ENCODE peak calls at places on chromosomes 12 and 14, in eight cellular contexts. C is AG04450; L is CD4-positive, alpha-beta T cell; Z is IMR-90; S is A549; K is caudate nucleus; U is ovary; H is Panc1. P is an unnamed sample.

GRCh38 chr12:105510526-105510925 is 180.0 kb downstream of the C12orf75 start:
- DNase-seq in C (no peak), L (no peak), Z (no peak), S (no peak), K (no peak), U (no peak), H (no peak), P (no peak)

GRCh38 chr12:3114671-3115070 is 37.5 kb downstream of the TSPAN9 start:
- DNase-seq in C (no peak), L (no peak), Z (no peak), S (no peak), K (no peak), U (no peak), H (no peak), P (no peak)

GRCh38 chr14:43438056-43438455 is 1069.0 kb downstream of the FSCB start:
- DNase-seq in C (no peak), L (no peak), Z (no peak), S (no peak), K (no peak), U (no peak), H (no peak), P (no peak)

GRCh38 chr14:93042968-93043940 is 72.5 kb downstream of the ITPK1 start:
- DNase-seq in C (no peak), L (no peak), Z (peak), S (peak), K (no peak), U (no peak), H (no peak), P (peak)

GRCh38 chr12:130705174-130705880 is 10.8 kb downstream of the RIMBP2 start:
- DNase-seq in C (no peak), L (no peak), Z (no peak), S (no peak), K (no peak), U (no peak), H (no peak), P (peak)

GRCh38 chr14:19743256-19743655 is at the start of gene OR4Q3:
- DNase-seq in C (no peak), L (no peak), Z (no peak), S (no peak), K (no peak), U (no peak), H (no peak), P (no peak)

GRCh38 chr14:99530407-99530806 is 49.2 kb downstream of the CCNK start:
- DNase-seq in C (no peak), L (no peak), Z (no peak), S (no peak), K (no peak), U (no peak), H (no peak), P (no peak)

GRCh38 chr14:24408764-24409163 is 10.0 kb downstream of the NYNRIN start:
- DNase-seq in C (no peak), L (no peak), Z (no peak), S (no peak), K (no peak), U (peak), H (no peak), P (no peak)

GRCh38 chr12:122729583-122730214 is 945 bp downstream of the HCAR1 start:
- DNase-seq in C (no peak), L (no peak), Z (no peak), S (no peak), K (no peak), U (no peak), H (no peak), P (no peak)

GRCh38 chr12:46342562-46343033 is 30.0 kb downstream of the SLC38A2 start:
- DNase-seq in C (no peak), L (no peak), Z (peak), S (peak), K (no peak), U (no peak), H (no peak), P (no peak)

GRCh38 chr12:5619628-5620027 is 187.7 kb downstream of the NTF3 start:
- DNase-seq in C (no peak), L (no peak), Z (no peak), S (no peak), K (no peak), U (no peak), H (no peak), P (no peak)

GRCh38 chr12:6615802-6616201 is 8.6 kb upstream of the CHD4 start:
- DNase-seq in C (no peak), L (no peak), Z (no peak), S (no peak), K (no peak), U (no peak), H (no peak), P (no peak)

GRCh38 chr12:120762093-120762492 is 36.5 kb downstream of the ACADS start:
- DNase-seq in C (no peak), L (no peak), Z (no peak), S (no peak), K (no peak), U (no peak), H (no peak), P (peak)

GRCh38 chr12:120767071-120768024 is 41.7 kb downstream of the ACADS start:
- DNase-seq in C (no peak), L (no peak), Z (no peak), S (no peak), K (no peak), U (no peak), H (no peak), P (peak)

GRCh38 chr12:120766569-120766965 is 40.9 kb downstream of the ACADS start:
- DNase-seq in C (no peak), L (no peak), Z (no peak), S (no peak), K (no peak), U (no peak), H (no peak), P (no peak)

GRCh38 chr12:120763250-120763649 is 37.6 kb downstream of the ACADS start:
- DNase-seq in C (no peak), L (no peak), Z (no peak), S (no peak), K (no peak), U (no peak), H (no peak), P (peak)

DNA sequence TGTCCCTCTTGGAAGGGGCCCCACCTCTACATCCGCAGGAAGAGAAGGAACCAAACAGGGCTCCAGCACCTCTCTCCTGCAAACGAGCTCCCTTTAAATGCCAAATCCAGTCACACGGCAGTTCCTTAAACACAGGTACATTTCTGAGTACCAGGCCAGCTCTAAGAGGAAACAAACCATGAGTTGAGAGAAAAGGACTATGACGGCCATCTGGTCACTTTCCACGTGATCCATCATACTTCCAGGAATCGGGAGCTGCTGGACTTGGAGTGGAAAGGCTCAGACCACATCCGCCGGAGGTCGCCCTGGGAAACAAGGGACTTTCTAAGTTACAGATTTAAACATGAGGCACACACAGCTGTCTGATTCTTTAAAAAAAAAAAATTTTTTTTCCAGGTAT is 39.1 kb downstream of the ACADS start:
- DNase-seq in C (no peak), L (no peak), Z (no peak), S (no peak), K (no peak), U (no peak), H (no peak), P (peak)
- H3K27ac ChIP-seq in C (no peak), L (no peak), Z (no peak), S (no peak), K (no peak), U (no peak), H (no peak), P (no peak)

GRCh38 chr14:69654109-69654508 is 42.7 kb downstream of the SUSD6 start:
- DNase-seq in C (no peak), L (no peak), Z (no peak), S (peak), K (no peak), U (no peak), H (no peak), P (no peak)

GRCh38 chr14:69661194-69661537 is 49.8 kb downstream of the SUSD6 start:
- DNase-seq in C (no peak), L (no peak), Z (no peak), S (no peak), K (no peak), U (no peak), H (no peak), P (no peak)

GRCh38 chr14:69658664-69659261 is 47.4 kb downstream of the SUSD6 start:
- DNase-seq in C (no peak), L (no peak), Z (peak), S (no peak), K (no peak), U (no peak), H (no peak), P (no peak)

GRCh38 chr14:69660344-69661193 is 49.2 kb downstream of the SUSD6 start:
- DNase-seq in C (no peak), L (no peak), Z (no peak), S (no peak), K (no peak), U (no peak), H (no peak), P (no peak)

DNA sequence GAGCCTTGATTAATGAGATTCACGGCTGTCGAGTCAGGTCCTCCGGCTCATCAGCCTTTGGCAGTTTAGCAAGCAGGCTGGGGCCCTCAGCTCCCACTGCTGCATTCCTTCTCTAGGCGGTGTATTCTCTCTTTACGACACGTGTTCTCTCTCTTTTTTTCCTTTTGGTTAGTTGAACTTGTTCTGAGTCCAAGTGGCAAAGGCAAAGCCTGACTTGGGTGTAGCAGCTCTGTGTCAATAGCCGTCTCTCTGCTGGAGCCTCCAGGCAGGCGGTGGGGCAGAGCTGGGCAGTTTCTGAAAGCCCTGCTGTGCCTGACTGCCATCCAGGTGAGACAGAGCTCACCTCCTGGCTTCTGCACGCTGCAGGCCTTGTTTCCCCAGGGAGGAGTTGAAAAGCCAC is 46.6 kb downstream of the SUSD6 start:
- DNase-seq in C (no peak), L (no peak), Z (peak), S (no peak), K (no peak), U (no peak), H (no peak), P (peak)
- H3K27ac ChIP-seq in C (peak), L (peak), Z (peak), S (no peak), K (peak), U (no peak), H (no peak), P (no peak)

DNA sequence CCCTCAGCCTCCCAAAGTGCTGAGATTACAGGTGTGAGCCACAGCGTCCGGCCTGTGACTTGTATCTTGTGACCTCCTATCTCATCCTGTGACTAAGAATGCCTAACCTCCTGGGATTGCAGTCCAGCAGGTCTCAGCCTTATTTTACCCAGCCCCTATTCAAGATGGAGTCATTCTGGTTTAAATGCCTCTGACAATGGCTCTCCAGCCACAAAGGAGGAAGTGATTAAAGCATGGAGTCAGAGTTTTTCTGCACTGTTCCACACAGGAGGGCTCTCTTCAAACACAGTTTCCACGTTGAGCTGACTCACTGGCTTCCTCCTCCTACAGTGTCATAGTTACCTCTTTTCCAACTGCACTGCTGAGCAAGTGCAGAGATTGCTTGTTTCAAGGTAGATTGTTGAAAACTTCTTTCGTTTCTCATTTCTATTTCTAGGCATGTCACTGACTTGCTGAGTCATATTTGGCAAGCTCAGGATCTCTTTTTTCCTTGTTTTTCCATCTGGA is 383.8 kb downstream of the PCNX1 start:
- DNase-seq in C (peak), L (no peak), Z (peak), S (peak), K (no peak), U (no peak), H (peak), P (no peak)
- H3K27ac ChIP-seq in C (peak), L (no peak), Z (peak), S (no peak), K (peak), U (no peak), H (no peak), P (peak)

GRCh38 chr14:30297856-30298255 is 261.1 kb upstream of the G2E3 start:
- DNase-seq in C (no peak), L (no peak), Z (no peak), S (no peak), K (no peak), U (no peak), H (no peak), P (peak)
- H3K27ac ChIP-seq in C (no peak), L (no peak), Z (no peak), S (no peak), K (no peak), U (no peak), H (no peak), P (no peak)

DNA sequence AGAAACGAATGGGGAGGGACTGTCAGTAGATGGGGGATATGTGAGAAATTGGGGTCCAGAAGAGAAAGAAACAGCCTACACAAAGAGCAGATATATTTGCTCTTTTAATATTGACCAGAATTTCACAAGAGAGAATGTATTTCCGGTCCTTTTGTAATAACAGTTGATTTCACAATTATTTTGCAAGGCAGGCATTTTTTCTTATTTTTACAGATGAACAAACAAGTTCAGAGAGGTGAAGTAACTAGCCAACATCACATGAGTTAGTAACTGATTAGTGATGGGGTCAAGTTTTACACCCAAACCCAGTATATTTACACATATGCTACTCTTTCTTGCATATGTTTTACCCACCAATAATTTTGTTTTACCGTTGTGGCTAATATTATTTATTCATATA is 188.2 kb downstream of the NAV3 start:
- DNase-seq in C (no peak), L (no peak), Z (peak), S (no peak), K (no peak), U (no peak), H (no peak), P (no peak)
- H3K27ac ChIP-seq in C (no peak), L (no peak), Z (peak), S (no peak), K (no peak), U (no peak), H (no peak), P (no peak)

GRCh38 chr14:26828741-26829140 is 230.9 kb upstream of the NOVA1 start:
- DNase-seq in C (no peak), L (no peak), Z (no peak), S (no peak), K (no peak), U (no peak), H (no peak), P (no peak)
- H3K27ac ChIP-seq in C (no peak), L (no peak), Z (no peak), S (no peak), K (no peak), U (no peak), H (no peak), P (no peak)

GRCh38 chr12:108498136-108498535 is 16.9 kb upstream of the FICD start:
- DNase-seq in C (no peak), L (no peak), Z (no peak), S (no peak), K (no peak), U (no peak), H (no peak), P (no peak)

GRCh38 chr12:108495823-108496579 is 19.1 kb upstream of the FICD start:
- DNase-seq in C (no peak), L (no peak), Z (no peak), S (no peak), K (no peak), U (no peak), H (no peak), P (no peak)

GRCh38 chr12:108491256-108491655 is 23.8 kb upstream of the FICD start:
- DNase-seq in C (no peak), L (no peak), Z (no peak), S (no peak), K (no peak), U (no peak), H (no peak), P (no peak)

GRCh38 chr12:108495054-108495453 is 20.0 kb upstream of the FICD start:
- DNase-seq in C (no peak), L (no peak), Z (peak), S (peak), K (no peak), U (no peak), H (no peak), P (peak)
- H3K27ac ChIP-seq in C (no peak), L (no peak), Z (no peak), S (no peak), K (no peak), U (no peak), H (no peak), P (no peak)

GRCh38 chr12:120089796-120090195 is 26.8 kb downstream of the RAB35 start:
- DNase-seq in C (no peak), L (no peak), Z (no peak), S (no peak), K (no peak), U (peak), H (no peak), P (no peak)

GRCh38 chr12:120090211-120090610 is 26.3 kb downstream of the RAB35 start:
- DNase-seq in C (no peak), L (no peak), Z (no peak), S (no peak), K (no peak), U (no peak), H (no peak), P (no peak)

GRCh38 chr12:120091371-120092090 is 25.0 kb downstream of the RAB35 start:
- DNase-seq in C (no peak), L (no peak), Z (no peak), S (no peak), K (no peak), U (no peak), H (no peak), P (peak)

GRCh38 chr12:120089105-120089504 is 27.4 kb downstream of the RAB35 start:
- DNase-seq in C (no peak), L (no peak), Z (no peak), S (no peak), K (no peak), U (peak), H (no peak), P (no peak)

DNA sequence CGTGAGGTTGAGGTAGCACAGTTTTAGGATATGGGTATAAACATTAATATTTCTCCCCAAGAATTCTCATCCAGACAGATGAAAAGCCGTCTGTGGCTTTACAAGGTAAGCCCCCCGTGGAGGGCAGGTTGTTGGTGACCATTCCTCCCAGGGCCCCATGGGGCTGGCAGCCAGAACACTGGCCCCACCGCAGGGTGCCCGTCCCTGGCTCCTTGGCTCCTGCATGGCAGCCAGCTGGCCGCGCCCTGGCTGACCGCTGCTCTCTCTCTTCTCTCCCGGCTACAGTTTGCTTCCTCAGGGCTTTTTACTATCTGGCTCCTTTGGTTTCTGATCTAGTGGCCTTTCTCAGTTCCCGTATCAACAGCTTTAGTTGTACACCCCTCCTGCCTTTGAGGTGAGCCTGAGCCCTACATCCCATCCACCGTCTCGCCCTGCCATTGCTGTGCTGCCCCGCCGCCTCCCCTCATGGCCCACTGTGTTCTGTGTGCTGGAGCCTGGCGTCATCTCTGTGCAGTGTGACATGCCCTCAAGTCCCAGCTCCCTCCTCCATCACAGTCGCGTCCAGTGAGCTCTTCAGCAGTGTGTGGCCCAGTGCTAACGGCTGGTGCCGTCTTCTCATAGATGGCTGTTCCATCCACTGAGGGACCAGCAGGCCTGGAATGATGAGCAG is 25.8 kb downstream of the RAB35 start:
- DNase-seq in C (no peak), L (no peak), Z (no peak), S (no peak), K (no peak), U (peak), H (no peak), P (no peak)
- H3K27ac ChIP-seq in C (no peak), L (no peak), Z (no peak), S (no peak), K (no peak), U (no peak), H (no peak), P (no peak)

DNA sequence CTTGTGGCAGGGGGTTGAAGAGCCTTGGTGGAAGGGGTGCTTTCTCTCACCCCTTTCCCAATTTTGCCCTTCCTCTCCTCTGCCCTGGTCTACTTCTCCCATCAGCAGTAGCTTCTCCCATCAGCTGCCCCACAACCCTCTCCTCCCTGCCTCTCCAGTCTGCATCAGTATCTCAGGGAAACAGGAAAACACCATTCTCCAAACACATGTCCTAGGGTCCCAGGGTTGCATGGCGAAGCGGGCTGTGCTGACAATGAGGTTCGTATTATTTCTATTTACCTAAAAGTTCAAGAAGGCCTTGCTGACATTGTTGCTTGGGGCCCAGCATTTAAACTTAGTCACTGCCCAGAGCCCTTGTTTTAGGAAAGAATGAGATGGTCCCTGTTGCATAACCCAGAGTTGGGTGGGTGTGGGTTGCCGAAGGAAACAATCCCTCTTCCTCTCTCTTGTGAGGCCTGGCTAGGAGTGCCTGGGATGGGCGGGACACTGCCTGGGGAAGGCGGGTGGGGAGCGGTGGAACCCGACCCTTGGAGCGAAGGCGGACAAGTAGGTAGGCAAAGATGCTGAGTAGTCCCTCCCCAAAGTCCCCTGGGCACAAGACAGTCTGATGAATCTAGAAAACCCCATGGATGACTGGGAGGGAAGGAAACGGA is 1.3 kb upstream of the IGFBP6 start:
- DNase-seq in C (peak), L (no peak), Z (peak), S (no peak), K (no peak), U (peak), H (no peak), P (peak)
- H3K27ac ChIP-seq in C (peak), L (no peak), Z (peak), S (peak), K (no peak), U (peak), H (no peak), P (peak)